ENCODE peak calls at places on chromosomes 13 and 19, in four cellular contexts. K is upper lobe of left lung; Q is CD8-positive, alpha-beta memory T cell; V is NCI-H2171 treated with DMSO at 0.1 percent for 48 hours. M is an unnamed sample.

GRCh38 chr19:14369399-14370168 is 11.7 kb upstream of the ADGRE5 start:
- DNase-seq in K (peak), Q (peak), V (no peak), M (no peak)

GRCh38 chr19:18197306-18197705 is 4.3 kb downstream of the MPV17L2 start:
- DNase-seq in K (no peak), Q (no peak), V (no peak), M (no peak)

GRCh38 chr19:18999016-18999758 is 34.1 kb downstream of the SUGP2 start:
- DNase-seq in K (no peak), Q (no peak), V (no peak), M (peak)

GRCh38 chr19:35055715-35056179 is 14.2 kb downstream of the HPN start:
- DNase-seq in K (no peak), Q (no peak), V (peak), M (peak)

GRCh38 chr13:33785384-33785783 is 32.6 kb upstream of the RFC3 start:
- DNase-seq in K (no peak), Q (no peak), V (no peak), M (no peak)

GRCh38 chr19:16386619-16387240 is 62.1 kb downstream of the KLF2 start:
- DNase-seq in K (peak), Q (peak), V (peak), M (peak)

GRCh38 chr19:49889687-49890348 is 6.9 kb downstream of the IL4I1 start:
- DNase-seq in K (peak), Q (peak), V (peak), M (no peak)

GRCh38 chr19:53868091-53868891 is 608 bp downstream of the MYADM start:
- DNase-seq in K (peak), Q (peak), V (no peak), M (peak)

GRCh38 chr13:99028890-99029289 is 51.0 kb upstream of the DOCK9 start:
- DNase-seq in K (peak), Q (peak), V (peak), M (peak)

GRCh38 chr13:112346173-112346898 is 29.8 kb upstream of the SPACA7 start:
- DNase-seq in K (no peak), Q (no peak), V (peak), M (peak)

GRCh38 chr19:56403261-56403660 is 871 bp upstream of the ZNF583 start:
- DNase-seq in K (no peak), Q (no peak), V (no peak), M (no peak)

GRCh38 chr13:78657699-78658629 is 991 bp downstream of the OBI1 start:
- DNase-seq in K (no peak), Q (no peak), V (no peak), M (peak)

GRCh38 chr19:51726049-51726448 is 2.3 kb upstream of the HAS1 start:
- DNase-seq in K (no peak), Q (no peak), V (no peak), M (peak)

GRCh38 chr19:32570081-32570785 is 10.8 kb upstream of the PDCD5 start:
- DNase-seq in K (peak), Q (peak), V (peak), M (peak)

GRCh38 chr13:110310541-110311491 is 3.7 kb downstream of the COL4A2 start:
- DNase-seq in K (no peak), Q (no peak), V (no peak), M (no peak)

GRCh38 chr13:65260938-65261880 is 1968.9 kb downstream of the PCDH9 start:
- DNase-seq in K (no peak), Q (no peak), V (no peak), M (peak)

GRCh38 chr13:46617382-46617781 is 64.4 kb downstream of the LRCH1 start:
- DNase-seq in K (no peak), Q (no peak), V (no peak), M (no peak)

GRCh38 chr13:107216046-107216715 is 648.2 kb upstream of the ARGLU1 start:
- DNase-seq in K (no peak), Q (no peak), V (no peak), M (no peak)

GRCh38 chr13:21913010-21913409 is 242.1 kb downstream of the FGF9 start:
- DNase-seq in K (no peak), Q (no peak), V (no peak), M (no peak)

GRCh38 chr13:77563110-77563509 is 27.6 kb downstream of the SCEL start:
- DNase-seq in K (no peak), Q (no peak), V (no peak), M (peak)

GRCh38 chr13:108595416-108596257 is 33.8 kb upstream of the MYO16 start:
- DNase-seq in K (no peak), Q (no peak), V (no peak), M (no peak)

M was measured in HT1080.